ENCODE peak calls at places on chromosomes 4 and X, in nine cellular contexts. One of them, this sample, is unnamed.

GRCh38 chr4:126582737-126583136 is 1050.0 kb upstream of the INTU start:
- DNase-seq in esophagus squamous epithelium: no peak
- DNase-seq in aorta: no peak
- DNase-seq in NCI-H2171 treated with DMSO at 0.1 percent for 48 hours: no peak
- DNase-seq in bronchial epithelial cell: peak
- DNase-seq in SW 1271: no peak
- DNase-seq in gastrocnemius medialis: no peak
- DNase-seq in hepatocyte: peak
- DNase-seq in posterior cingulate gyrus: no peak
- DNase-seq in this sample: no peak

GRCh38 chrX:107654778-107655761 is 26.8 kb downstream of the PRPS1 start:
- DNase-seq in aorta: peak
- DNase-seq in posterior cingulate gyrus: no peak
- DNase-seq in gastrocnemius medialis: no peak
- DNase-seq in NCI-H2171 treated with DMSO at 0.1 percent for 48 hours: peak
- DNase-seq in SW 1271: no peak
- DNase-seq in esophagus squamous epithelium: no peak
- DNase-seq in bronchial epithelial cell: peak
- DNase-seq in hepatocyte: peak
- DNase-seq in this sample: no peak

GRCh38 chr4:173827707-173828106 is 297.7 kb upstream of the HAND2 start:
- DNase-seq in hepatocyte: no peak
- DNase-seq in aorta: no peak
- DNase-seq in posterior cingulate gyrus: no peak
- DNase-seq in SW 1271: no peak
- DNase-seq in gastrocnemius medialis: no peak
- DNase-seq in NCI-H2171 treated with DMSO at 0.1 percent for 48 hours: no peak
- DNase-seq in bronchial epithelial cell: no peak
- DNase-seq in esophagus squamous epithelium: no peak
- DNase-seq in this sample: no peak

GRCh38 chr4:28229092-28229491 is 1368.5 kb downstream of the STIM2 start:
- DNase-seq in esophagus squamous epithelium: no peak
- DNase-seq in SW 1271: no peak
- DNase-seq in gastrocnemius medialis: no peak
- DNase-seq in bronchial epithelial cell: peak
- DNase-seq in posterior cingulate gyrus: no peak
- DNase-seq in aorta: no peak
- DNase-seq in NCI-H2171 treated with DMSO at 0.1 percent for 48 hours: no peak
- DNase-seq in hepatocyte: no peak
- DNase-seq in this sample: no peak

GRCh38 chr4:153641532-153641931 is 42.5 kb upstream of the TLR2 start:
- DNase-seq in SW 1271: no peak
- DNase-seq in bronchial epithelial cell: peak
- DNase-seq in posterior cingulate gyrus: no peak
- DNase-seq in esophagus squamous epithelium: no peak
- DNase-seq in hepatocyte: no peak
- DNase-seq in gastrocnemius medialis: no peak
- DNase-seq in aorta: no peak
- DNase-seq in NCI-H2171 treated with DMSO at 0.1 percent for 48 hours: no peak
- DNase-seq in this sample: no peak

GRCh38 chr4:139978692-139979091 is 175.3 kb downstream of the MAML3 start:
- DNase-seq in posterior cingulate gyrus: no peak
- DNase-seq in esophagus squamous epithelium: no peak
- DNase-seq in bronchial epithelial cell: no peak
- DNase-seq in hepatocyte: no peak
- DNase-seq in gastrocnemius medialis: no peak
- DNase-seq in aorta: no peak
- DNase-seq in NCI-H2171 treated with DMSO at 0.1 percent for 48 hours: no peak
- DNase-seq in SW 1271: no peak
- DNase-seq in this sample: no peak

GRCh38 chr4:178577933-178578332 is 1135.7 kb upstream of the AGA start:
- DNase-seq in aorta: no peak
- DNase-seq in gastrocnemius medialis: no peak
- DNase-seq in posterior cingulate gyrus: no peak
- DNase-seq in esophagus squamous epithelium: no peak
- DNase-seq in SW 1271: no peak
- DNase-seq in bronchial epithelial cell: no peak
- DNase-seq in hepatocyte: no peak
- DNase-seq in NCI-H2171 treated with DMSO at 0.1 percent for 48 hours: no peak
- DNase-seq in this sample: no peak

GRCh38 chr4:8073206-8073863 is 85.3 kb downstream of the ABLIM2 start:
- DNase-seq in gastrocnemius medialis: no peak
- DNase-seq in posterior cingulate gyrus: peak
- DNase-seq in esophagus squamous epithelium: no peak
- DNase-seq in aorta: peak
- DNase-seq in hepatocyte: no peak
- DNase-seq in NCI-H2171 treated with DMSO at 0.1 percent for 48 hours: no peak
- DNase-seq in SW 1271: no peak
- DNase-seq in bronchial epithelial cell: no peak
- DNase-seq in this sample: no peak

GRCh38 chr4:478373-478772 is 20.6 kb downstream of the ZNF721 start:
- DNase-seq in aorta: no peak
- DNase-seq in hepatocyte: no peak
- DNase-seq in SW 1271: no peak
- DNase-seq in gastrocnemius medialis: no peak
- DNase-seq in NCI-H2171 treated with DMSO at 0.1 percent for 48 hours: no peak
- DNase-seq in esophagus squamous epithelium: no peak
- DNase-seq in posterior cingulate gyrus: no peak
- DNase-seq in bronchial epithelial cell: peak
- DNase-seq in this sample: no peak

GRCh38 chr4:56742080-56742871 is 61.2 kb upstream of the HOPX start:
- DNase-seq in NCI-H2171 treated with DMSO at 0.1 percent for 48 hours: no peak
- DNase-seq in esophagus squamous epithelium: no peak
- DNase-seq in SW 1271: no peak
- DNase-seq in aorta: no peak
- DNase-seq in posterior cingulate gyrus: no peak
- DNase-seq in gastrocnemius medialis: no peak
- DNase-seq in hepatocyte: no peak
- DNase-seq in bronchial epithelial cell: peak
- DNase-seq in this sample: no peak

GRCh38 chr4:124947622-124948265 is 235.2 kb upstream of the ANKRD50 start:
- DNase-seq in NCI-H2171 treated with DMSO at 0.1 percent for 48 hours: no peak
- DNase-seq in gastrocnemius medialis: no peak
- DNase-seq in aorta: no peak
- DNase-seq in esophagus squamous epithelium: no peak
- DNase-seq in SW 1271: no peak
- DNase-seq in bronchial epithelial cell: peak
- DNase-seq in hepatocyte: no peak
- DNase-seq in posterior cingulate gyrus: no peak
- DNase-seq in this sample: no peak

GRCh38 chr4:143714290-143714625 is 13.8 kb upstream of the FREM3 start:
- DNase-seq in gastrocnemius medialis: no peak
- DNase-seq in esophagus squamous epithelium: no peak
- DNase-seq in aorta: no peak
- DNase-seq in bronchial epithelial cell: no peak
- DNase-seq in posterior cingulate gyrus: no peak
- DNase-seq in NCI-H2171 treated with DMSO at 0.1 percent for 48 hours: no peak
- DNase-seq in SW 1271: no peak
- DNase-seq in hepatocyte: no peak
- DNase-seq in this sample: no peak

GRCh38 chr4:7045553-7045952 is 2.4 kb downstream of the TADA2B start:
- DNase-seq in bronchial epithelial cell: no peak
- DNase-seq in posterior cingulate gyrus: no peak
- DNase-seq in SW 1271: no peak
- DNase-seq in NCI-H2171 treated with DMSO at 0.1 percent for 48 hours: no peak
- DNase-seq in esophagus squamous epithelium: no peak
- DNase-seq in gastrocnemius medialis: no peak
- DNase-seq in hepatocyte: no peak
- DNase-seq in aorta: no peak
- DNase-seq in this sample: no peak

GRCh38 chr4:2859514-2859913 is 15.9 kb downstream of the ADD1 start:
- DNase-seq in hepatocyte: no peak
- DNase-seq in NCI-H2171 treated with DMSO at 0.1 percent for 48 hours: no peak
- DNase-seq in aorta: no peak
- DNase-seq in esophagus squamous epithelium: no peak
- DNase-seq in bronchial epithelial cell: no peak
- DNase-seq in gastrocnemius medialis: no peak
- DNase-seq in posterior cingulate gyrus: no peak
- DNase-seq in SW 1271: no peak
- DNase-seq in this sample: no peak

GRCh38 chrX:129445436-129445835 is 77.9 kb downstream of the SMARCA1 start:
- DNase-seq in SW 1271: no peak
- DNase-seq in bronchial epithelial cell: no peak
- DNase-seq in hepatocyte: no peak
- DNase-seq in NCI-H2171 treated with DMSO at 0.1 percent for 48 hours: no peak
- DNase-seq in gastrocnemius medialis: no peak
- DNase-seq in esophagus squamous epithelium: no peak
- DNase-seq in aorta: no peak
- DNase-seq in posterior cingulate gyrus: no peak
- DNase-seq in this sample: no peak

GRCh38 chrX:53190363-53190960 is 34.5 kb downstream of the KDM5C start:
- DNase-seq in hepatocyte: peak
- DNase-seq in posterior cingulate gyrus: no peak
- DNase-seq in aorta: no peak
- DNase-seq in gastrocnemius medialis: no peak
- DNase-seq in bronchial epithelial cell: peak
- DNase-seq in esophagus squamous epithelium: no peak
- DNase-seq in SW 1271: no peak
- DNase-seq in NCI-H2171 treated with DMSO at 0.1 percent for 48 hours: no peak
- DNase-seq in this sample: no peak

This sample was measured in pulmonary artery endothelial cell.